ENCODE peak calls at places on chromosomes 7 and 10, in six cellular contexts. D is hepatic stellate cell, N is HAP-1, R is heart left ventricle, O is HEK293T, S is H1. P is an unnamed sample.

GRCh38 chr10:4033341-4033896 is 248.4 kb upstream of the KLF6 start:
- DNase-seq in S (no peak), O (no peak), D (no peak), R (no peak), N (no peak), P (no peak)

GRCh38 chr10:86715836-86716235 is 40.6 kb upstream of the BMPR1A start:
- DNase-seq in R (no peak), D (no peak), O (no peak), S (no peak), N (no peak), P (no peak)

GRCh38 chr10:27527597-27528295 is 23.6 kb downstream of the RAB18 start:
- DNase-seq in N (no peak), S (no peak), D (no peak), O (no peak), R (no peak), P (no peak)

GRCh38 chr10:35331894-35332640 is 4.2 kb upstream of the CCNY start:
- DNase-seq in S (no peak), O (no peak), R (no peak), D (peak; percentile 77), N (no peak), P (no peak)

GRCh38 chr10:44419790-44420549 is 35.1 kb upstream of the CXCL12 start:
- DNase-seq in R (no peak), D (no peak), O (no peak), N (no peak), S (no peak), P (no peak)

GRCh38 chr7:51376420-51377092 is 59.9 kb upstream of the COBL start:
- DNase-seq in O (no peak), N (no peak), D (no peak), R (no peak), S (no peak), P (no peak)

GRCh38 chr7:70316745-70317144 is 718.5 kb downstream of the AUTS2 start:
- DNase-seq in O (no peak), S (no peak), N (no peak), D (no peak), R (no peak), P (no peak)

GRCh38 chr7:3267928-3268690 is 32.9 kb upstream of the SDK1 start:
- DNase-seq in N (no peak), O (no peak), R (peak; percentile 8), S (no peak), D (peak; percentile 23), P (no peak)

GRCh38 chr10:124356706-124357582 is 61.8 kb downstream of the OAT start:
- DNase-seq in D (no peak), N (no peak), S (no peak), O (no peak), R (no peak), P (no peak)

GRCh38 chr10:132202070-132202970 is 15.6 kb downstream of the DPYSL4 start:
- DNase-seq in S (no peak), N (no peak), D (no peak), O (no peak), R (no peak), P (no peak)

GRCh38 chr10:70579234-70580002 is 23.1 kb downstream of the PRF1 start:
- DNase-seq in O (no peak), R (no peak), S (no peak), N (no peak), D (no peak), P (no peak)